ENCODE peak calls at places on chromosomes 7 and 10, in nine cellular contexts. N is endothelial cell of umbilical vein; W is activated T-cell treated with anti-CD3 and anti-CD28 coated beads for 1 hour; M is DMS153; F is iPS-NIHi11; Z is caudate nucleus; B is stimulated activated CD4-positive, alpha-beta T cell treated with anti-CD3 and anti-CD28 coated beads, Interleukin-4, amount 100 ng/mL, for 48 hours; S is RWPE1; X is prostate gland. C is an unnamed sample.

GRCh38 chr10:42867571-42867970 is 85.0 kb downstream of the BMS1 start:
- DNase-seq in X (no peak), M (no peak), N (no peak), B (no peak), W (no peak), Z (no peak), F (no peak), S (no peak), C (no peak)

GRCh38 chr7:51013861-51014511 is 231.3 kb upstream of the GRB10 start:
- DNase-seq in M (no peak), X (no peak), S (no peak), W (no peak), B (no peak), N (no peak), Z (no peak), F (no peak), C (no peak)

GRCh38 chr10:72509206-72509799 is 116.6 kb downstream of the MICU1 start:
- DNase-seq in W (no peak), S (no peak), N (no peak), Z (no peak), F (no peak), B (no peak), X (no peak), M (no peak), C (no peak)

GRCh38 chr10:70274643-70275042 is 9.2 kb downstream of the NPFFR1 start:
- DNase-seq in M (no peak), N (no peak), X (no peak), F (no peak), Z (no peak), B (no peak), S (no peak), W (no peak), C (peak; percentile 59)

GRCh38 chr10:99983280-99983988 is 26.3 kb downstream of the DNMBP start:
- DNase-seq in S (no peak), Z (no peak), X (no peak), B (no peak), M (no peak), F (no peak), W (no peak), N (peak; percentile 90), C (no peak)

GRCh38 chr7:151076863-151077704 is 3.5 kb downstream of the FASTK start:
- DNase-seq in F (peak; percentile 79), M (no peak), X (no peak), B (no peak), N (no peak), W (no peak), S (no peak), Z (no peak), C (no peak)

GRCh38 chr10:103890194-103890658 is 27.8 kb downstream of the STN1 start:
- DNase-seq in F (no peak), X (peak; percentile 14), M (peak; percentile 73), Z (no peak), S (peak; percentile 50), W (no peak), B (no peak), N (peak; percentile 24), C (no peak)

GRCh38 chr10:125011171-125011925 is 69.4 kb downstream of the ZRANB1 start:
- DNase-seq in Z (no peak), N (no peak), F (no peak), W (no peak), X (no peak), B (no peak), M (no peak), S (peak; percentile 21), C (no peak)

GRCh38 chr10:45410807-45411606 is 37.0 kb downstream of the ALOX5 start:
- DNase-seq in N (no peak), M (no peak), B (no peak), W (no peak), F (no peak), Z (no peak), X (no peak), S (no peak), C (no peak)

GRCh38 chr7:44293561-44294324 is 31.7 kb downstream of the CAMK2B start:
- DNase-seq in N (no peak), W (no peak), Z (no peak), S (no peak), M (no peak), B (no peak), X (no peak), F (no peak), C (no peak)

GRCh38 chr10:73732426-73732825 is 11.7 kb upstream of the SEC24C start:
- DNase-seq in N (no peak), F (no peak), B (no peak), W (no peak), Z (no peak), X (no peak), S (no peak), M (no peak), C (no peak)

GRCh38 chr10:128714240-128714639 is 588.0 kb upstream of the MKI67 start:
- DNase-seq in F (no peak), B (no peak), M (no peak), W (no peak), N (no peak), S (no peak), X (no peak), Z (no peak), C (no peak)

GRCh38 chr7:76300210-76300731 is 2.2 kb upstream of the HSPB1 start:
- DNase-seq in W (no peak), S (peak; percentile 80), N (peak; percentile 16), B (no peak), M (peak; percentile 65), Z (no peak), F (no peak), X (peak; percentile 82), C (no peak)

GRCh38 chr10:30176182-30176581 is 116.8 kb upstream of the JCAD start:
- DNase-seq in S (no peak), M (no peak), Z (no peak), X (no peak), F (no peak), W (no peak), N (no peak), B (no peak), C (no peak)

GRCh38 chr7:135976312-135977019 is 693 bp downstream of the MTPN start:
- DNase-seq in B (peak; percentile 26), W (peak; percentile 7), F (peak; percentile 41), N (peak; percentile 25), M (no peak), X (no peak), Z (no peak), S (peak; percentile 26), C (no peak)

GRCh38 chr10:79289801-79290200 is 57.5 kb upstream of the PPIF start:
- DNase-seq in Z (no peak), X (no peak), B (no peak), W (no peak), S (no peak), F (no peak), N (no peak), M (no peak), C (no peak)

GRCh38 chr10:123378302-123378701 is 224.1 kb downstream of the BUB3 start:
- DNase-seq in B (no peak), F (no peak), X (no peak), N (no peak), S (no peak), M (no peak), Z (no peak), W (no peak), C (no peak)